ENCODE peak calls at places on chromosomes 13 and 19, in four cellular contexts. D is type B pancreatic cell, U is GM20000, B is NB4. O is an unnamed sample.

GRCh38 chr19:3285647-3286176 is 61.3 kb downstream of the CELF5 start:
- DNase-seq in D (no peak), U (peak), B (no peak), O (peak)

GRCh38 chr13:51330741-51331140 is 8.8 kb upstream of the SERPINE3 start:
- DNase-seq in D (no peak), U (peak), B (peak), O (peak)

GRCh38 chr19:21474671-21475181 is 30.7 kb upstream of the ZNF429 start:
- DNase-seq in D (peak), U (peak), B (no peak), O (peak)

GRCh38 chr19:41978470-41978869 is 15.6 kb downstream of the ATP1A3 start:
- DNase-seq in D (no peak), U (no peak), B (no peak), O (no peak)

GRCh38 chr19:3163230-3163886 is 15.2 kb upstream of the S1PR4 start:
- DNase-seq in D (peak), U (peak), B (peak), O (peak)

GRCh38 chr19:36215276-36216171 is 618 bp downstream of the ZNF146 start:
- DNase-seq in D (no peak), U (no peak), B (peak), O (peak)

GRCh38 chr19:54420383-54421168 is 5.3 kb downstream of the TTYH1 start:
- DNase-seq in D (no peak), U (no peak), B (no peak), O (no peak)

GRCh38 chr19:18604820-18605159 is 1.8 kb downstream of the CRLF1 start:
- DNase-seq in D (no peak), U (peak), B (no peak), O (peak)

GRCh38 chr19:7554990-7555864 is 19.7 kb downstream of the PNPLA6 start:
- DNase-seq in D (no peak), U (peak), B (no peak), O (no peak)

GRCh38 chr19:39299832-39300231 is 3.6 kb downstream of the IFNL1 start:
- DNase-seq in D (no peak), U (no peak), B (no peak), O (no peak)

GRCh38 chr19:51166846-51167490 is 24.9 kb downstream of the SIGLEC7 start:
- DNase-seq in D (no peak), U (peak), B (peak), O (peak)

GRCh38 chr13:45544520-45544919 is 71.0 kb downstream of the ERICH6B start:
- DNase-seq in D (no peak), U (no peak), B (no peak), O (no peak)

GRCh38 chr13:67408823-67409222 is 178.7 kb upstream of the PCDH9 start:
- DNase-seq in D (no peak), U (no peak), B (no peak), O (no peak)

GRCh38 chr19:35349614-35350521 is 2.2 kb downstream of the FFAR1 start:
- DNase-seq in D (peak), U (no peak), B (no peak), O (peak)

GRCh38 chr19:49758292-49758691 is 4.8 kb downstream of the TSKS start:
- DNase-seq in D (no peak), U (no peak), B (peak), O (no peak)

GRCh38 chr13:29791508-29791907 is 58.9 kb downstream of the UBL3 start:
- DNase-seq in D (no peak), U (no peak), B (no peak), O (no peak)

GRCh38 chr19:18967358-18968146 is 26.5 kb upstream of the HOMER3 start:
- DNase-seq in D (no peak), U (no peak), B (peak), O (no peak)

GRCh38 chr19:49861541-49862410 is 5.6 kb downstream of the PNKP start:
- DNase-seq in D (no peak), U (no peak), B (no peak), O (no peak)

GRCh38 chr13:98507060-98507797 is 69.7 kb downstream of the STK24 start:
- DNase-seq in D (peak), U (no peak), B (no peak), O (no peak)

GRCh38 chr13:99124695-99125334 is 75.8 kb upstream of the UBAC2 start:
- DNase-seq in D (no peak), U (peak), B (peak), O (peak)

GRCh38 chr13:97904059-97904458 is 49.4 kb upstream of the IPO5 start:
- DNase-seq in D (no peak), U (no peak), B (no peak), O (no peak)

GRCh38 chr13:36086117-36086516 is 45.1 kb downstream of the DCLK1 start:
- DNase-seq in D (no peak), U (no peak), B (no peak), O (no peak)

GRCh38 chr13:100044936-100045335 is 44.0 kb upstream of the PCCA start:
- DNase-seq in D (no peak), U (no peak), B (no peak), O (no peak)

GRCh38 chr13:73341748-73342147 is 282.9 kb downstream of the KLF5 start:
- DNase-seq in D (no peak), U (no peak), B (no peak), O (no peak)

GRCh38 chr13:96636310-96636709 is 358.0 kb downstream of the OXGR1 start:
- DNase-seq in D (no peak), U (no peak), B (no peak), O (no peak)

GRCh38 chr19:20840371-20840770 is 64.3 kb downstream of the ZNF66 start:
- DNase-seq in D (no peak), U (no peak), B (no peak), O (no peak)

GRCh38 chr19:55632463-55632834 is 8.1 kb upstream of the ZNF784 start:
- DNase-seq in D (no peak), U (peak), B (peak), O (peak)

GRCh38 chr19:16383584-16384161 is 59.0 kb downstream of the KLF2 start:
- DNase-seq in D (no peak), U (peak), B (no peak), O (peak)

DNA sequence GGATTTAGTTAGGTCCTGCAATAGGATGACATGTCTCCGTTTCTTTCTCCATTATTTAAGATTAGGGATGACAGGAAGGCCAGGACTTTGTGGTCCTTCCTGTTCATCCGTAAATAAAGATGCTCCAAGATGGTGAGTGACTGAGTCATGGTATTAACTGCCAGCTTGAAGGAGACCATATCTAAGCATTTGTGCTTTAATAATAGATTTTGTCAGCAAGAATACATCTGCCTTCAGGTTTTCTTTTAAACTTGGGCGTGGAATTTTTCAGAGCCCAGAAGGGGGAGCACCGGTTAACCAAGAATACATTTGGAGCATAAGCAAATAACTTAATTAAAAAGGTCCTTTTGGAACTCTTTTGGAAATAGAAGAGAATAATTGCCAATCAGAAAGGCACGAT is 68.2 kb downstream of the ARHGAP35 start:
- DNase-seq in D (no peak), U (no peak), B (no peak), O (no peak)
- TF ChIP-seq CTCF in D (peak), U (no peak), B (peak), O (peak)

GRCh38 chr13:95607363-95607762 is 37.1 kb downstream of the DZIP1 start:
- DNase-seq in D (no peak), U (no peak), B (no peak), O (no peak)
- TF ChIP-seq CTCF in D (no peak), U (no peak), B (no peak), O (no peak)

GRCh38 chr19:33399081-33399744 is 25.7 kb downstream of the CEBPG start:
- DNase-seq in D (no peak), U (no peak), B (no peak), O (no peak)

GRCh38 chr19:33396701-33397535 is 23.4 kb downstream of the CEBPG start:
- DNase-seq in D (no peak), U (no peak), B (no peak), O (no peak)

GRCh38 chr19:33398361-33399060 is 25.0 kb downstream of the CEBPG start:
- DNase-seq in D (no peak), U (no peak), B (no peak), O (no peak)

GRCh38 chr19:33395561-33396550 is 22.3 kb downstream of the CEBPG start:
- DNase-seq in D (no peak), U (no peak), B (no peak), O (no peak)

DNA sequence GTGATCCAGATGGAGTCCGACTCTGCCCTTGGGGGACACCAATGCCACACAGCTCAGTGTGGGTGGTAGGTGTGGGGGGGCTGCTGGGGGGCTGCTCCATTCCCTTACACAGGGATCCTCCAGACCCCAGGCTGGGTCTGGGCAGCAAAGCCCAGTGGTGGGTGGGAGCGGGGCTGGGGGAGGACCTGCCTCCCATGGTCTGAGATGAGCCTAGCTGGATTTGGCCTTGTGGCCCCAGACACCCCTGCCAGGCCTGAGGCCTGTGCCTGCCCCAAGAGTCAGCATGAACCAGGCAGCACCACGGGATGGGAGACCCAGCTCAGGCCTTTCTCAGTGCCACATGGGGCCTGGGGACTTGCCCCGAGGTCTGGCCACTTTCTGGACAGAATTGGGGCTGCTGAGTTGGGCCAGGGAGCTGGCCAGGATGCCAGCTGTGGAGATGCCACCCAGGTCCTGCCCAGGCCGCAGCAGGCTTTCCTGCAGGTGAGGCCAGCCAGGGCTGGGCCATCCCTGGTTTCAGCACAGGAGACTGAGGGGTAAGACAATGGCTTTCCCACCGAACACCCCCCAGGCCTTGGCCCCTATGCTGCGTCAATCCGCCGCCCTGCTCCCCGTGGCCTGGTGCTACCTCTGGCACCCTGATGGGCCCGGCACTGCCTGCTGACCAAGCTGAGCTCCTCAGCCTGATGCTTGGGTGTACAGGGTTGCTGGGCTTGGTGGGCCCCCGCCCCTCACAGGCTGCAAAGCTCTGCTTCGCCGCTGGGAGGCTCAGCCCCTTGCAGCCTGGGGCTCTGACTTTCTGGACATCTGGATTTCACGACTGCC is 24.2 kb downstream of the CEBPG start:
- DNase-seq in D (no peak), U (no peak), B (no peak), O (no peak)
- TF ChIP-seq CTCF in D (peak), U (no peak), B (no peak), O (no peak)

GRCh38 chr19:33862991-33863390 is 66.3 kb downstream of the KCTD15 start:
- DNase-seq in D (peak), U (no peak), B (no peak), O (no peak)

GRCh38 chr19:33861950-33862349 is 65.3 kb downstream of the KCTD15 start:
- DNase-seq in D (peak), U (peak), B (no peak), O (no peak)

GRCh38 chr19:33859016-33859415 is 62.3 kb downstream of the KCTD15 start:
- DNase-seq in D (peak), U (no peak), B (no peak), O (no peak)

GRCh38 chr19:33863436-33863835 is 66.8 kb downstream of the KCTD15 start:
- DNase-seq in D (peak), U (peak), B (no peak), O (no peak)

DNA sequence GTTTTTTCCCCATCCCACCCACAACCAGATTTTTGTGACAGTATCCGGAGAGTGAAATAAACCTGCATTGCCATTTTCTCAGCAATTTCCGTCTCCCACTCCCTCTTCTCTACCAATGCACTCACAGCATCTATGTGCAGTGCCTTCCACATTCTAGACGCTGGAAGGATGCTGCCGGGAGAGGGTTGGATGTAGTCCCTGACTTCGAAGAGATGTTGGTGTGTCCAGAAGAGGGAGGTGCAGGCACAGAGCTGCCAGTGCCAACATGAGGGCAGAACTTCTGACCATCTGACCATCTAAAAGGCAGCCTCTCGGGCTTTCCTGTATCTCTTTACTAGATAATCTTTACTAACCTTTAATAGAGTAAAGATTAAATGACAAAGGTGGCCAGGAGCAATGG is 64.0 kb downstream of the KCTD15 start:
- DNase-seq in D (peak), U (no peak), B (no peak), O (no peak)
- TF ChIP-seq CTCF in D (no peak), U (no peak), B (no peak), O (no peak)

GRCh38 chr13:113393572-113394503 is 29.9 kb upstream of the GRTP1 start:
- DNase-seq in D (peak), U (peak), B (peak), O (peak)

GRCh38 chr13:113393226-113393571 is 29.3 kb upstream of the GRTP1 start:
- DNase-seq in D (no peak), U (no peak), B (peak), O (no peak)

GRCh38 chr13:113387396-113387795 is 23.5 kb upstream of the GRTP1 start:
- DNase-seq in D (no peak), U (no peak), B (no peak), O (no peak)

DNA sequence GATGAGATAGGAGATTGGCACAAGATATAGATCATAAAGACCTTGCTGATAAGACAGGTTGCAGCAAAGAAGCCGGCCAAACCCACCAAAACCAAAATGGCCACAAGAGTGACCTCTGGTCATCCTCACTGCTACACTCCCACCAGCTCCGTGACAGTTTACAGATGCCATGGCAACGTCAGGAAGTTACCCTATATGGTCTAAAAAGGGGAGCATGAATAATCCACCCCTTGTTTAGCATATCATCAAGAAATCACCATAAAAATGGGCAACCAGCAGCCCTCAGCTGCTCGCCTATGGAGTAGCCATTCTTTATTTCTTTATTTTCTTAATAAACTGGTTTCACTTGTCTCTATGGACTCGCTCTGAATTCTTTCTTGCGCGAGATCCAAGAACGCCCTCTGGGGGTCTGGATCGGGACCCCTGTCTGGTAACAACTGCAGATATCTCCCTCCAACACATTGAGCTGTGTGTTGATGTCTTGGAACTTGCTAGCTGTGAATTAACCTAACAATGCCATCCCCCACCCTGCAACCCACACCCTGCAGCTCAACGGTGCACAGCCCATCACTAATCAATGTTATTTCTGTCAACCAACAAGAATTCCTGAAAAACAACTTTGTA is 27.1 kb upstream of the GRTP1 start:
- DNase-seq in D (no peak), U (no peak), B (no peak), O (no peak)
- TF ChIP-seq CTCF in D (peak), U (no peak), B (no peak), O (no peak)

DNA sequence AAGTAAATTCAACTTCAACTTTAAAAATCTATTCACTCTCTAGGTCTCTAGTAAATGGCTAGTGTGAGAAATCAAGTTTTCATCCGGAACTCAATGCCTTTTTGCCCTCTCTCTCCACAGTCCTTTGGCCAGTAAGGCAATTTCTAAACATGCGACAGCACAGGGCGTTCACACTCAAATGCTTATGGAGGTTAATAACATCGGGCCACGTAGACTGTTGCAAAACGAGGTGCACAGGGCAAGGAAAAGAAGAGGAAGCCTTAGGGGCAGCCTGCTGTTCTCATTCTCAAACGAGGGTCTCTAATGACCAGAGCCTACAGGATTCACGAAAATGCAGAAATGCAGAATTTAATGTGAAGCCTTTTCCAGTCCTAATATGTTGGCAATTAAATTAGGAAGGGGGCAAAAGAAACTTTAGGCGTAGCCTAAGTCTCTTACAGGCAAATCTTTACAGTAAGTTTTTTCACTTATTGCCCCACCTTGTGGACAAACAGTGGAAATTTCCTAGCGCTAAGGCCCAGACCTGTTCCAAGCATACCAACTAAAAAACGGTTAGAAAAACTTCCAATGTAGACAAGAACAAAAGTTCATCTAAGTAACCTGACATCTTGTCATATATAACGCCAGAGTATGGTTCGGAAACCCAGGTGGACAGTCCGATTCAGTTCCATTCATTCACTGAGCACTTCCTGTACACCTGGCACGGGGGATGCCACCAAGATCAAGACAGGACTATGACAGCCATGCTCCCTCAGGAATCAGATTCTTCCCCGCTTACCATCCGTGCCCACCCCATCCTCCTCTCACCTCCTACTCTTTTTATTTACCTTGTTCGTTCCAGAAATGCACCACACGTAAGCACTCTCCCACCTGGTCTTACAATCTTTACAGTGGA is 5.1 kb downstream of the ZAR1L start:
- DNase-seq in D (no peak), U (peak), B (peak), O (peak)
- TF ChIP-seq CTCF in D (peak), U (peak), B (peak), O (peak)

O was measured in GM10248.